ENCODE peak calls at places on chromosome 20, in eight cellular contexts. One of them, this sample, is unnamed.

GRCh38 chr20:41009960-41010359 is 18.7 kb upstream of the TOP1 start:
- DNase-seq in lower lobe of right lung: no peak
- DNase-seq in mesenteric fat pad: no peak
- DNase-seq in NAMALWA: no peak
- DNase-seq in Right ventricle myocardium superior: no peak
- DNase-seq in colonic mucosa: no peak
- DNase-seq in T follicular helper cell: no peak
- DNase-seq in activated naive CD8-positive, alpha-beta T cell treated with anti-CD3 and anti-CD28 coated beads for 36 hours: no peak
- DNase-seq in this sample: no peak

GRCh38 chr20:7161690-7162089 is 394.2 kb downstream of the BMP2 start:
- DNase-seq in mesenteric fat pad: no peak
- DNase-seq in Right ventricle myocardium superior: no peak
- DNase-seq in T follicular helper cell: no peak
- DNase-seq in colonic mucosa: peak
- DNase-seq in lower lobe of right lung: no peak
- DNase-seq in NAMALWA: peak
- DNase-seq in activated naive CD8-positive, alpha-beta T cell treated with anti-CD3 and anti-CD28 coated beads for 36 hours: no peak
- DNase-seq in this sample: no peak

GRCh38 chr20:44279228-44279627 is 31.8 kb downstream of the FITM2 start:
- DNase-seq in activated naive CD8-positive, alpha-beta T cell treated with anti-CD3 and anti-CD28 coated beads for 36 hours: no peak
- DNase-seq in lower lobe of right lung: no peak
- DNase-seq in T follicular helper cell: no peak
- DNase-seq in colonic mucosa: no peak
- DNase-seq in Right ventricle myocardium superior: no peak
- DNase-seq in NAMALWA: no peak
- DNase-seq in mesenteric fat pad: no peak
- DNase-seq in this sample: no peak

GRCh38 chr20:32536861-32537656 is 48.1 kb downstream of the NOL4L start:
- DNase-seq in colonic mucosa: peak
- DNase-seq in lower lobe of right lung: peak
- DNase-seq in mesenteric fat pad: no peak
- DNase-seq in activated naive CD8-positive, alpha-beta T cell treated with anti-CD3 and anti-CD28 coated beads for 36 hours: peak
- DNase-seq in NAMALWA: peak
- DNase-seq in T follicular helper cell: peak
- DNase-seq in Right ventricle myocardium superior: no peak
- DNase-seq in this sample: peak

GRCh38 chr20:47354388-47354709 is 2.1 kb downstream of the ZMYND8 start:
- DNase-seq in T follicular helper cell: no peak
- DNase-seq in Right ventricle myocardium superior: no peak
- DNase-seq in colonic mucosa: no peak
- DNase-seq in lower lobe of right lung: no peak
- DNase-seq in mesenteric fat pad: no peak
- DNase-seq in activated naive CD8-positive, alpha-beta T cell treated with anti-CD3 and anti-CD28 coated beads for 36 hours: no peak
- DNase-seq in NAMALWA: peak
- DNase-seq in this sample: no peak

GRCh38 chr20:48636301-48636700 is 191.5 kb downstream of the PREX1 start:
- DNase-seq in colonic mucosa: no peak
- DNase-seq in Right ventricle myocardium superior: no peak
- DNase-seq in lower lobe of right lung: no peak
- DNase-seq in mesenteric fat pad: no peak
- DNase-seq in activated naive CD8-positive, alpha-beta T cell treated with anti-CD3 and anti-CD28 coated beads for 36 hours: no peak
- DNase-seq in T follicular helper cell: no peak
- DNase-seq in NAMALWA: no peak
- DNase-seq in this sample: no peak

GRCh38 chr20:48170625-48171024 is 385.3 kb upstream of the SULF2 start:
- DNase-seq in T follicular helper cell: no peak
- DNase-seq in lower lobe of right lung: no peak
- DNase-seq in Right ventricle myocardium superior: no peak
- DNase-seq in colonic mucosa: no peak
- DNase-seq in mesenteric fat pad: no peak
- DNase-seq in activated naive CD8-positive, alpha-beta T cell treated with anti-CD3 and anti-CD28 coated beads for 36 hours: no peak
- DNase-seq in NAMALWA: no peak
- DNase-seq in this sample: no peak

GRCh38 chr20:32564921-32565734 is 20.0 kb downstream of the NOL4L start:
- DNase-seq in lower lobe of right lung: peak
- DNase-seq in activated naive CD8-positive, alpha-beta T cell treated with anti-CD3 and anti-CD28 coated beads for 36 hours: no peak
- DNase-seq in colonic mucosa: peak
- DNase-seq in NAMALWA: no peak
- DNase-seq in Right ventricle myocardium superior: peak
- DNase-seq in mesenteric fat pad: no peak
- DNase-seq in T follicular helper cell: no peak
- DNase-seq in this sample: no peak

GRCh38 chr20:62307226-62308101 is 4.7 kb downstream of the ADRM1 start:
- DNase-seq in T follicular helper cell: no peak
- DNase-seq in mesenteric fat pad: no peak
- DNase-seq in colonic mucosa: no peak
- DNase-seq in Right ventricle myocardium superior: no peak
- DNase-seq in NAMALWA: no peak
- DNase-seq in lower lobe of right lung: no peak
- DNase-seq in activated naive CD8-positive, alpha-beta T cell treated with anti-CD3 and anti-CD28 coated beads for 36 hours: no peak
- DNase-seq in this sample: no peak

GRCh38 chr20:36614781-36615557 is 9.4 kb downstream of the RAB5IF start:
- DNase-seq in colonic mucosa: no peak
- DNase-seq in activated naive CD8-positive, alpha-beta T cell treated with anti-CD3 and anti-CD28 coated beads for 36 hours: no peak
- DNase-seq in NAMALWA: no peak
- DNase-seq in lower lobe of right lung: no peak
- DNase-seq in Right ventricle myocardium superior: no peak
- DNase-seq in T follicular helper cell: no peak
- DNase-seq in mesenteric fat pad: no peak
- DNase-seq in this sample: no peak

This sample was measured in activated T-helper 1 cell treated with Interleukin-2 at 50 U/mL for 16 hours.